ENCODE peak calls at places on chromosomes 4 and X, in five cellular contexts. K is HepG2, J is WTC11, G is foreskin keratinocyte, A is ovary. S is an unnamed sample.

GRCh38 chr4:131091896-131092295 is 1995.9 kb downstream of the C4orf33 start:
- DNase-seq in K (peak; percentile 19), J (no peak), G (no peak), A (no peak), S (no peak)

GRCh38 chr4:23788460-23788859 is 101.4 kb downstream of the PPARGC1A start:
- DNase-seq in K (peak; percentile 47), J (no peak), G (no peak), A (no peak), S (no peak)

GRCh38 chr4:85707591-85707990 is 232.6 kb downstream of the ARHGAP24 start:
- DNase-seq in K (no peak), J (no peak), G (no peak), A (no peak), S (no peak)

GRCh38 chr4:56630876-56631666 is 50.0 kb downstream of the HOPX start:
- DNase-seq in K (no peak), J (no peak), G (no peak), A (no peak), S (no peak)

GRCh38 chr4:112449708-112450107 is 66.3 kb downstream of the NEUROG2 start:
- DNase-seq in K (no peak), J (no peak), G (no peak), A (no peak), S (no peak)

GRCh38 chr4:87093443-87094123 is 126.8 kb downstream of the KLHL8 start:
- DNase-seq in K (peak; percentile 56), J (peak; percentile 34), G (peak; percentile 90), A (no peak), S (no peak)

GRCh38 chr4:181645489-181645888 is 597.7 kb upstream of the TENM3 start:
- DNase-seq in K (no peak), J (no peak), G (no peak), A (no peak), S (no peak)

GRCh38 chr4:3470244-3471097 is 7.4 kb downstream of the DOK7 start:
- DNase-seq in K (no peak), J (no peak), G (peak; percentile 37), A (no peak), S (no peak)

GRCh38 chr4:128288689-128289106 is 1.1 kb upstream of the PGRMC2 start:
- DNase-seq in K (no peak), J (no peak), G (peak; percentile 72), A (no peak), S (peak; percentile 30)

GRCh38 chr4:168769416-168769815 is 240.6 kb downstream of the CBR4 start:
- DNase-seq in K (no peak), J (no peak), G (no peak), A (no peak), S (no peak)

GRCh38 chr4:155999743-156000142 is 46.1 kb upstream of the CTSO start:
- DNase-seq in K (no peak), J (peak; percentile 88), G (no peak), A (no peak), S (no peak)

GRCh38 chr4:169906104-169906503 is 120.1 kb downstream of the MFAP3L start:
- DNase-seq in K (peak; percentile 25), J (no peak), G (no peak), A (no peak), S (no peak)

GRCh38 chr4:84260495-84260894 is 238.6 kb downstream of the NKX6-1 start:
- DNase-seq in K (no peak), J (no peak), G (no peak), A (no peak), S (no peak)

GRCh38 chrX:64642482-64642881 is 247.2 kb upstream of the MTMR8 start:
- DNase-seq in K (no peak), J (peak; percentile 17), G (no peak), A (no peak), S (no peak)
- TF ChIP-seq CTCF in K (no peak), J (no peak), G (peak; percentile 10), A (no peak), S (no peak)

DNA sequence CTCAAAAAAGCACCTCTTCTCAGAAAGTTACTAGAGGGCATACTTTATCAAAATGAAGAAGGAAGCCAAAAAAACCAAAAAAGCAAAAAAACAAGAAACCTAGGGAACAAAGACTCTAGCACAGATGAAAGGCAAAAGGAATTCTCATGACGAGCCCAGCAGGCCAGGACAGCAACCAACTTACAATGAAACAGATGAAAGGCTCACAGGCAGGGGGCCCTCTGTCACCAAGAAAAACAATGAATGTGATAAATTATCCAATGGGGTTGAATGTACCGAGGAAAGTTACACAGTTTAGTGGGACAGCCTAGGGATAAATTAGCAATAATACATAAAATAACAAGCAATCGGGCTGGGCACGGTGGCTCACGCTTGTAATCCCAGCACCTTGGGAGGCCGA is 79.0 kb downstream of the GPR82 start:
- DNase-seq in K (no peak), J (peak; percentile 14), G (no peak), A (no peak), S (no peak)
- TF ChIP-seq CTCF in K (peak; percentile 14), J (no peak), G (no peak), A (no peak), S (no peak)

DNA sequence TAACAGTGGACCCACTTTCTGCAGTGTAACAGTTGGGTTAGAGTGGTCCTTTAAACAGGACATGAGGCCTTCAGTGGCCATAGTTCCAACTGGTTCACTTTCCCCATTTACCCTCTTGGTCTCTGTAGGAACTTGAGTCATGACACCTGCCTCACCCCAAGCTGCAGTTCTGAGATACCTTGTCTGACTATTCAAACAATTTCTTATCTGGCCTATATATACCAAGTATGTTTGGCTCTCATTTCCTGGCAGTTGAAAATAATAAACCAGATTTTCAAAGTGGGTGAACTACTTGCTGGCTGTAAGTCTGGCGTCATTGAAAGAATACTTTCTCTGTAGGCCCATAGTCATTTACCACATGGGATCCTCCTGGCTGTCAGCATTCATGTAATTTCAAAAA is 228.8 kb downstream of the SHROOM3 start:
- DNase-seq in K (no peak), J (no peak), G (no peak), A (no peak), S (no peak)
- TF ChIP-seq CTCF in K (no peak), J (no peak), G (no peak), A (no peak), S (no peak)

GRCh38 chr4:177546745-177547144 is 104.5 kb upstream of the AGA start:
- DNase-seq in K (no peak), J (no peak), G (peak; percentile 13), A (no peak), S (no peak)
- TF ChIP-seq CTCF in K (no peak), J (no peak), G (peak; percentile 64), A (no peak), S (no peak)